ENCODE peak calls at places on chromosomes 3 and 15, in ten cellular contexts. R is hepatic stellate cell; I is NT2/D1; E is HEK293T; C is uterus; B is stimulated activated CD8-positive, alpha-beta memory T cell treated with anti-CD3 and anti-CD28 coated beads, Interleukin-7, amount 100 ng/mL, for 24 hours; L is MCF 10A; S is aorta; Y is breast epithelium; G is astrocyte of the spinal cord. Z is an unnamed sample.

GRCh38 chr15:33735637-33736247 is 232.6 kb upstream of the CHRM5 start:
- DNase-seq in R (no peak), I (peak), E (peak), C (no peak), B (no peak), L (peak), S (no peak), Y (no peak), G (peak), Z (no peak)

GRCh38 chr15:65833501-65834220 is 35.6 kb upstream of the RAB11A start:
- DNase-seq in R (no peak), I (no peak), E (no peak), C (no peak), B (no peak), L (peak), S (no peak), Y (no peak), G (no peak), Z (no peak)

GRCh38 chr15:32730677-32731654 is 13.2 kb downstream of the GREM1 start:
- DNase-seq in R (no peak), I (no peak), E (peak), C (no peak), B (no peak), L (peak), S (no peak), Y (no peak), G (peak), Z (no peak)

GRCh38 chr15:67769468-67770097 is 55.7 kb upstream of the SKOR1 start:
- DNase-seq in R (no peak), I (no peak), E (no peak), C (no peak), B (no peak), L (no peak), S (no peak), Y (no peak), G (no peak), Z (no peak)

GRCh38 chr15:70494861-70495571 is 268.3 kb downstream of the UACA start:
- DNase-seq in R (peak), I (no peak), E (no peak), C (no peak), B (no peak), L (peak), S (peak), Y (no peak), G (peak), Z (no peak)

GRCh38 chr3:117665311-117665710 is 955.7 kb downstream of the TUSC7 start:
- DNase-seq in R (no peak), I (no peak), E (no peak), C (no peak), B (no peak), L (peak), S (no peak), Y (no peak), G (no peak), Z (no peak)

GRCh38 chr15:73954188-73955145 is 28.2 kb downstream of the LOXL1 start:
- DNase-seq in R (no peak), I (no peak), E (no peak), C (no peak), B (no peak), L (no peak), S (peak), Y (no peak), G (no peak), Z (no peak)

GRCh38 chr3:65436580-65436979 is 602.1 kb downstream of the MAGI1 start:
- DNase-seq in R (no peak), I (peak), E (peak), C (no peak), B (no peak), L (peak), S (no peak), Y (no peak), G (peak), Z (no peak)

GRCh38 chr3:151203053-151203420 is at the start of gene GPR171:
- DNase-seq in R (no peak), I (no peak), E (no peak), C (no peak), B (peak), L (no peak), S (no peak), Y (no peak), G (no peak), Z (no peak)

GRCh38 chr15:67133738-67134576 is 68.6 kb downstream of the SMAD3 start:
- DNase-seq in R (no peak), I (peak), E (no peak), C (no peak), B (peak), L (no peak), S (no peak), Y (no peak), G (peak), Z (no peak)

GRCh38 chr15:90893175-90894090 is 9.1 kb downstream of the FES start:
- DNase-seq in R (no peak), I (no peak), E (no peak), C (no peak), B (no peak), L (no peak), S (no peak), Y (no peak), G (no peak), Z (no peak)

GRCh38 chr3:5041315-5041714 is 62.1 kb downstream of the BHLHE40 start:
- DNase-seq in R (no peak), I (no peak), E (no peak), C (no peak), B (no peak), L (no peak), S (no peak), Y (no peak), G (no peak), Z (no peak)

GRCh38 chr15:39747326-39747725 is 35.3 kb downstream of the FSIP1 start:
- DNase-seq in R (peak), I (no peak), E (no peak), C (no peak), B (no peak), L (peak), S (no peak), Y (no peak), G (peak), Z (no peak)

GRCh38 chr15:39919740-39920509 is at the start of gene GPR176:
- DNase-seq in R (peak), I (no peak), E (peak), C (peak), B (no peak), L (no peak), S (peak), Y (no peak), G (peak), Z (no peak)

GRCh38 chr3:13139471-13140065 is 66.3 kb upstream of the IQSEC1 start:
- DNase-seq in R (no peak), I (no peak), E (no peak), C (no peak), B (no peak), L (no peak), S (no peak), Y (no peak), G (no peak), Z (no peak)

GRCh38 chr15:68032672-68033071 is 21.4 kb upstream of the PIAS1 start:
- DNase-seq in R (no peak), I (no peak), E (no peak), C (no peak), B (no peak), L (peak), S (no peak), Y (peak), G (no peak), Z (no peak)

GRCh38 chr3:69865920-69866679 is 126.8 kb downstream of the MITF start:
- DNase-seq in R (peak), I (no peak), E (peak), C (peak), B (no peak), L (peak), S (no peak), Y (no peak), G (no peak), Z (no peak)

GRCh38 chr3:73298243-73299183 is 237.1 kb downstream of the EBLN2 start:
- DNase-seq in R (no peak), I (no peak), E (peak), C (no peak), B (no peak), L (no peak), S (no peak), Y (no peak), G (no peak), Z (no peak)

GRCh38 chr3:108334698-108335097 is 38.4 kb downstream of the HHLA2 start:
- DNase-seq in R (no peak), I (no peak), E (no peak), C (no peak), B (no peak), L (no peak), S (no peak), Y (no peak), G (no peak), Z (no peak)

GRCh38 chr3:22594990-22595389 is 608.1 kb upstream of the UBE2E2 start:
- DNase-seq in R (no peak), I (no peak), E (no peak), C (no peak), B (no peak), L (peak), S (no peak), Y (no peak), G (no peak), Z (no peak)

GRCh38 chr3:161104561-161105551 is at the start of gene B3GALNT1:
- DNase-seq in R (peak), I (peak), E (no peak), C (peak), B (no peak), L (peak), S (peak), Y (no peak), G (peak), Z (no peak)

GRCh38 chr15:88476635-88477038 is 9.1 kb downstream of the MRPS11 start:
- DNase-seq in R (peak), I (no peak), E (peak), C (peak), B (no peak), L (peak), S (no peak), Y (no peak), G (peak), Z (peak)

GRCh38 chr15:65339926-65340325 is 35.4 kb downstream of the RNU5B-1 start:
- DNase-seq in R (no peak), I (no peak), E (no peak), C (no peak), B (no peak), L (no peak), S (no peak), Y (no peak), G (no peak), Z (no peak)

GRCh38 chr15:95567686-95568085 is 762.8 kb upstream of the NR2F2 start:
- DNase-seq in R (no peak), I (no peak), E (no peak), C (no peak), B (no peak), L (no peak), S (no peak), Y (no peak), G (peak), Z (no peak)

GRCh38 chr3:39050020-39050419 is 1.7 kb downstream of the SCN11A start:
- DNase-seq in R (no peak), I (no peak), E (no peak), C (no peak), B (no peak), L (no peak), S (no peak), Y (no peak), G (no peak), Z (no peak)

GRCh38 chr3:62771331-62772097 is 103.7 kb downstream of the CADPS start:
- DNase-seq in R (no peak), I (no peak), E (no peak), C (no peak), B (no peak), L (no peak), S (no peak), Y (no peak), G (no peak), Z (no peak)